ENCODE peak calls at places on chromosomes 13 and 19, in eight cellular contexts. C is NCI-H1048, K is ecto neural progenitor cell, E is ureter, M is hypothalamus, H is iPS-NIHi11, B is T-helper 1 cell, L is AG09309. O is an unnamed sample.

GRCh38 chr13:95553614-95554385 is 1.3 kb downstream of the CLDN10 start:
- DNase-seq in C (no peak), K (peak), E (no peak), M (no peak), H (peak), B (no peak), L (no peak), O (no peak)

GRCh38 chr13:86201477-86201876 is 402.3 kb upstream of the SLITRK6 start:
- DNase-seq in C (no peak), K (no peak), E (no peak), M (no peak), H (no peak), B (no peak), L (no peak), O (no peak)

GRCh38 chr19:38210458-38210987 is 13.5 kb downstream of the DPF1 start:
- DNase-seq in C (no peak), K (peak), E (peak), M (peak), H (peak), B (no peak), L (no peak), O (no peak)

GRCh38 chr19:29293736-29294342 is 80.9 kb upstream of the UQCRFS1 start:
- DNase-seq in C (no peak), K (no peak), E (no peak), M (no peak), H (no peak), B (no peak), L (no peak), O (no peak)

GRCh38 chr19:1069009-1069779 is 2.2 kb downstream of the ARHGAP45 start:
- DNase-seq in C (no peak), K (no peak), E (peak), M (no peak), H (no peak), B (peak), L (no peak), O (no peak)

GRCh38 chr13:24199016-24199415 is 38.5 kb downstream of the SPATA13 start:
- DNase-seq in C (no peak), K (no peak), E (no peak), M (no peak), H (no peak), B (no peak), L (no peak), O (no peak)

GRCh38 chr19:55777528-55777927 is 8.6 kb downstream of the RFPL4AL1 start:
- DNase-seq in C (no peak), K (no peak), E (no peak), M (no peak), H (no peak), B (no peak), L (no peak), O (no peak)

GRCh38 chr19:13299838-13300237 is 149.6 kb downstream of the IER2 start:
- DNase-seq in C (no peak), K (no peak), E (no peak), M (no peak), H (no peak), B (no peak), L (no peak), O (no peak)

GRCh38 chr19:35671818-35672217 is 5.5 kb downstream of the UPK1A start:
- DNase-seq in C (no peak), K (no peak), E (no peak), M (no peak), H (peak), B (no peak), L (no peak), O (no peak)

GRCh38 chr19:39996218-39996810 is 546 bp upstream of the ZNF546 start:
- DNase-seq in C (no peak), K (no peak), E (no peak), M (no peak), H (peak), B (no peak), L (no peak), O (peak)

GRCh38 chr19:38514812-38515633 is 81.5 kb downstream of the RYR1 start:
- DNase-seq in C (no peak), K (peak), E (peak), M (no peak), H (peak), B (peak), L (no peak), O (peak)

GRCh38 chr13:44507639-44508038 is 68.5 kb downstream of the TSC22D1 start:
- DNase-seq in C (no peak), K (no peak), E (no peak), M (no peak), H (no peak), B (no peak), L (no peak), O (no peak)

GRCh38 chr13:109243311-109243951 is 543.0 kb downstream of the IRS2 start:
- DNase-seq in C (no peak), K (no peak), E (no peak), M (no peak), H (peak), B (no peak), L (peak), O (no peak)

GRCh38 chr13:72530471-72530870 is 197.0 kb downstream of the MZT1 start:
- DNase-seq in C (no peak), K (no peak), E (no peak), M (no peak), H (no peak), B (no peak), L (no peak), O (no peak)

GRCh38 chr19:50723069-50723468 is at the start of gene CLEC11A:
- DNase-seq in C (no peak), K (peak), E (peak), M (no peak), H (no peak), B (no peak), L (peak), O (no peak)

GRCh38 chr13:109412232-109412935 is 374.0 kb downstream of the IRS2 start:
- DNase-seq in C (no peak), K (peak), E (no peak), M (no peak), H (peak), B (no peak), L (no peak), O (peak)

GRCh38 chr19:50328257-50329145 is 676 bp downstream of the KCNC3 start:
- DNase-seq in C (no peak), K (peak), E (no peak), M (no peak), H (peak), B (no peak), L (no peak), O (no peak)

GRCh38 chr13:51935326-51936171 is 73.8 kb downstream of the CCDC70 start:
- DNase-seq in C (no peak), K (peak), E (no peak), M (no peak), H (peak), B (no peak), L (no peak), O (no peak)

GRCh38 chr19:2034729-2035589 is 16.1 kb downstream of the MKNK2 start:
- DNase-seq in C (no peak), K (peak), E (peak), M (no peak), H (peak), B (peak), L (no peak), O (no peak)

GRCh38 chr13:23960566-23961156 is 63.4 kb upstream of the C1QTNF9B start:
- DNase-seq in C (no peak), K (no peak), E (no peak), M (no peak), H (no peak), B (no peak), L (no peak), O (peak)

GRCh38 chr19:47735131-47735530 is 10.2 kb upstream of the NOP53 start:
- DNase-seq in C (no peak), K (no peak), E (no peak), M (no peak), H (peak), B (no peak), L (no peak), O (no peak)

GRCh38 chr19:46813570-46814358 is 25.4 kb upstream of the SLC1A5 start:
- DNase-seq in C (no peak), K (no peak), E (peak), M (no peak), H (no peak), B (no peak), L (no peak), O (peak)

GRCh38 chr13:98853791-98854191 is 101.3 kb upstream of the SLC15A1 start:
- DNase-seq in C (no peak), K (no peak), E (no peak), M (no peak), H (no peak), B (no peak), L (peak), O (no peak)

GRCh38 chr13:20702530-20702929 is 969 bp upstream of the IL17D start:
- DNase-seq in C (no peak), K (no peak), E (no peak), M (no peak), H (no peak), B (no peak), L (no peak), O (no peak)

GRCh38 chr13:101640797-101641400 is 188.4 kb downstream of the ITGBL1 start:
- DNase-seq in C (no peak), K (no peak), E (no peak), M (no peak), H (no peak), B (no peak), L (peak), O (no peak)

O was measured in NCI-H2081.